ENCODE peak calls at places on chromosomes 5 and 9, in five cellular contexts. One of them, this sample, is unnamed.

GRCh38 chr5:132183723-132184122 is 43.9 kb downstream of the P4HA2 start:
- DNase-seq in body of pancreas: no peak
- DNase-seq in right atrium auricular region: no peak
- DNase-seq in kidney: no peak
- DNase-seq in mammary epithelial cell: no peak
- DNase-seq in this sample: no peak

GRCh38 chr5:89327621-89328020 is 444.6 kb upstream of the MEF2C start:
- DNase-seq in body of pancreas: no peak
- DNase-seq in right atrium auricular region: no peak
- DNase-seq in kidney: no peak
- DNase-seq in mammary epithelial cell: no peak
- DNase-seq in this sample: no peak

GRCh38 chr5:62112689-62113220 is 193.3 kb upstream of the KIF2A start:
- DNase-seq in body of pancreas: no peak
- DNase-seq in right atrium auricular region: no peak
- DNase-seq in kidney: no peak
- DNase-seq in mammary epithelial cell: no peak
- DNase-seq in this sample: no peak

GRCh38 chr5:145471831-145472616 is 363.1 kb downstream of the PRELID2 start:
- DNase-seq in body of pancreas: peak; percentile 35
- DNase-seq in right atrium auricular region: no peak
- DNase-seq in kidney: no peak
- DNase-seq in mammary epithelial cell: peak; percentile 34
- DNase-seq in this sample: no peak

GRCh38 chr5:141260458-141261237 is 15.5 kb downstream of the PCDHB15 start:
- DNase-seq in body of pancreas: no peak
- DNase-seq in right atrium auricular region: no peak
- DNase-seq in kidney: no peak
- DNase-seq in mammary epithelial cell: no peak
- DNase-seq in this sample: no peak

GRCh38 chr5:131386779-131387178 is 122.9 kb downstream of the CDC42SE2 start:
- DNase-seq in body of pancreas: no peak
- DNase-seq in right atrium auricular region: no peak
- DNase-seq in kidney: no peak
- DNase-seq in mammary epithelial cell: no peak
- DNase-seq in this sample: no peak

GRCh38 chr5:89265511-89266169 is 382.7 kb upstream of the MEF2C start:
- DNase-seq in body of pancreas: no peak
- DNase-seq in right atrium auricular region: no peak
- DNase-seq in kidney: no peak
- DNase-seq in mammary epithelial cell: peak; percentile 64
- DNase-seq in this sample: no peak

GRCh38 chr5:124057161-124057814 is 545.3 kb downstream of the CSNK1G3 start:
- DNase-seq in body of pancreas: peak; percentile 78
- DNase-seq in right atrium auricular region: no peak
- DNase-seq in kidney: no peak
- DNase-seq in mammary epithelial cell: peak; percentile 38
- DNase-seq in this sample: no peak

GRCh38 chr5:65916636-65917035 is 9.7 kb upstream of the ERBIN start:
- DNase-seq in body of pancreas: no peak
- DNase-seq in right atrium auricular region: no peak
- DNase-seq in kidney: no peak
- DNase-seq in mammary epithelial cell: no peak
- DNase-seq in this sample: no peak

GRCh38 chr5:176596689-176597416 is 13.1 kb downstream of the GPRIN1 start:
- DNase-seq in body of pancreas: peak; percentile 62
- DNase-seq in right atrium auricular region: no peak
- DNase-seq in kidney: peak; percentile 80
- DNase-seq in mammary epithelial cell: no peak
- DNase-seq in this sample: peak; percentile 71

GRCh38 chr5:180121799-180122198 is 50.2 kb upstream of the RNF130 start:
- DNase-seq in body of pancreas: no peak
- DNase-seq in right atrium auricular region: no peak
- DNase-seq in kidney: no peak
- DNase-seq in mammary epithelial cell: no peak
- DNase-seq in this sample: no peak

GRCh38 chr5:147857302-147858129 is 21.0 kb upstream of the SCGB3A2 start:
- DNase-seq in body of pancreas: peak; percentile 87
- DNase-seq in right atrium auricular region: peak; percentile 89
- DNase-seq in kidney: no peak
- DNase-seq in mammary epithelial cell: peak; percentile 44
- DNase-seq in this sample: peak; percentile 23

GRCh38 chr5:154779105-154779504 is 23.9 kb downstream of the LARP1 start:
- DNase-seq in body of pancreas: no peak
- DNase-seq in right atrium auricular region: no peak
- DNase-seq in kidney: no peak
- DNase-seq in mammary epithelial cell: peak; percentile 84
- DNase-seq in this sample: no peak

GRCh38 chr9:81028504-81028903 is 660.8 kb downstream of the TLE1 start:
- DNase-seq in body of pancreas: no peak
- DNase-seq in right atrium auricular region: no peak
- DNase-seq in kidney: no peak
- DNase-seq in mammary epithelial cell: peak; percentile 96
- DNase-seq in this sample: no peak

GRCh38 chr5:125870271-125870670 is 552.9 kb upstream of the GRAMD2B start:
- DNase-seq in body of pancreas: no peak
- DNase-seq in right atrium auricular region: no peak
- DNase-seq in kidney: no peak
- DNase-seq in mammary epithelial cell: no peak
- DNase-seq in this sample: no peak

GRCh38 chr9:111572945-111573604 is 26.4 kb downstream of the PTGR1 start:
- DNase-seq in body of pancreas: peak; percentile 11
- DNase-seq in right atrium auricular region: no peak
- DNase-seq in kidney: no peak
- DNase-seq in mammary epithelial cell: no peak
- DNase-seq in this sample: no peak

GRCh38 chr5:32936329-32936728 is 225.2 kb downstream of the NPR3 start:
- DNase-seq in body of pancreas: no peak
- DNase-seq in right atrium auricular region: no peak
- DNase-seq in kidney: no peak
- DNase-seq in mammary epithelial cell: no peak
- DNase-seq in this sample: no peak

GRCh38 chr5:158414780-158415179 is 555.8 kb upstream of the CLINT1 start:
- DNase-seq in body of pancreas: no peak
- DNase-seq in right atrium auricular region: no peak
- DNase-seq in kidney: no peak
- DNase-seq in mammary epithelial cell: peak; percentile 59
- DNase-seq in this sample: no peak

GRCh38 chr9:111832428-111832827 is 37.7 kb upstream of the SHOC1 start:
- DNase-seq in body of pancreas: no peak
- DNase-seq in right atrium auricular region: no peak
- DNase-seq in kidney: no peak
- DNase-seq in mammary epithelial cell: no peak
- DNase-seq in this sample: no peak

GRCh38 chr5:129767927-129768380 is 20.1 kb downstream of the MINAR2 start:
- DNase-seq in body of pancreas: peak; percentile 80
- DNase-seq in right atrium auricular region: peak; percentile 76
- DNase-seq in kidney: no peak
- DNase-seq in mammary epithelial cell: peak; percentile 84
- DNase-seq in this sample: peak; percentile 21

GRCh38 chr5:139821806-139822552 is 26.4 kb downstream of the PSD2 start:
- DNase-seq in body of pancreas: no peak
- DNase-seq in right atrium auricular region: no peak
- DNase-seq in kidney: peak; percentile 39
- DNase-seq in mammary epithelial cell: no peak
- DNase-seq in this sample: no peak

GRCh38 chr9:86614871-86615849 is 260.9 kb upstream of the TUT7 start:
- DNase-seq in body of pancreas: peak; percentile 46
- DNase-seq in right atrium auricular region: no peak
- DNase-seq in kidney: no peak
- DNase-seq in mammary epithelial cell: peak; percentile 35
- DNase-seq in this sample: no peak

GRCh38 chr5:163649522-163649921 is 144.1 kb downstream of the MAT2B start:
- DNase-seq in body of pancreas: no peak
- DNase-seq in right atrium auricular region: no peak
- DNase-seq in kidney: no peak
- DNase-seq in mammary epithelial cell: peak; percentile 82
- DNase-seq in this sample: no peak

GRCh38 chr5:10111575-10111974 is 138.1 kb downstream of the ATPSCKMT start:
- DNase-seq in body of pancreas: no peak
- DNase-seq in right atrium auricular region: no peak
- DNase-seq in kidney: no peak
- DNase-seq in mammary epithelial cell: peak; percentile 33
- DNase-seq in this sample: no peak

DNA sequence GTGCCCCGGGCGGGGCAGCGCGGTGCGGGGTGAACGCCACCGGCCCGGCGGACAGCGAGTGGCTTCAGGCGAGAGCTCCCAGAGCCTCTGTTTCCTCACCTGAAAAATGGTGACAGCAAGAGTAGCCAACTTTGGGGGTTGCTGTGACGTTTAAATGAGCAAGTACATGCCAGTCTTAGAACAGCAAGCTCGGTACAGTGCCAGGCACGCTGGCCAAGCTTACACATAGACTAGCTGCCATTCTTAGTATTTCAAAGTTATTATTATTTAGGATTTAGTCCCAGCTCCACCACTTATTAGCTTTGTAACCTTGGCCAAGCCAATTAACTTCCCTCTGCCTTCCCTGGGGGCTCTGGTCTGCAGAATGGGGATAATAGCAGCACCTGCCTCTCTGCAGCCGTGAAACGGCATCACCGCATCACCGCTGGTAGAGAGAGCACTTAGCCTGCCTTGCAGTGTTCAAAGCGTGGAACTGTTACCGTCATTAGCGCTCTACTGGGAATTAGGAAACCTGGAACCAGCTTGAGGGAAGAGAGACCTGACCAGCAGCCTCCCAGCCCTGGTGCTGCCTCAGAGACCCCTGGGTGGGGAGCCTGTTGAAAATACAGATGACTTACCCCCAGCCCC is at the start of gene C9orf50:
- DNase-seq in body of pancreas: no peak
- DNase-seq in right atrium auricular region: no peak
- DNase-seq in kidney: no peak
- DNase-seq in mammary epithelial cell: no peak
- DNase-seq in this sample: no peak
- H3K4me3 ChIP-seq in body of pancreas: peak within 1 kb of the TSS; percentile 33
- H3K4me3 ChIP-seq in right atrium auricular region: peak within 1 kb of the TSS; percentile 64
- H3K4me3 ChIP-seq in kidney: peak within 1 kb of the TSS; percentile 38
- H3K4me3 ChIP-seq in mammary epithelial cell: peak within 1 kb of the TSS; percentile 32
- H3K4me3 ChIP-seq in this sample: no peak within 1 kb of the TSS

GRCh38 chr5:178516836-178517235 is 73.4 kb downstream of the COL23A1 start:
- DNase-seq in body of pancreas: no peak
- DNase-seq in right atrium auricular region: no peak
- DNase-seq in kidney: no peak
- DNase-seq in mammary epithelial cell: no peak
- DNase-seq in this sample: no peak

GRCh38 chr5:178519804-178520203 is 70.4 kb downstream of the COL23A1 start:
- DNase-seq in body of pancreas: no peak
- DNase-seq in right atrium auricular region: no peak
- DNase-seq in kidney: no peak
- DNase-seq in mammary epithelial cell: no peak
- DNase-seq in this sample: no peak

GRCh38 chr5:178515776-178516561 is 74.2 kb downstream of the COL23A1 start:
- DNase-seq in body of pancreas: no peak
- DNase-seq in right atrium auricular region: no peak
- DNase-seq in kidney: no peak
- DNase-seq in mammary epithelial cell: no peak
- DNase-seq in this sample: no peak

GRCh38 chr5:178520851-178521250 is 69.3 kb downstream of the COL23A1 start:
- DNase-seq in body of pancreas: no peak
- DNase-seq in right atrium auricular region: no peak
- DNase-seq in kidney: no peak
- DNase-seq in mammary epithelial cell: no peak
- DNase-seq in this sample: no peak

GRCh38 chr5:178519155-178519554 is 71.0 kb downstream of the COL23A1 start:
- DNase-seq in body of pancreas: no peak
- DNase-seq in right atrium auricular region: no peak
- DNase-seq in kidney: no peak
- DNase-seq in mammary epithelial cell: no peak
- DNase-seq in this sample: no peak
- H3K36me3 ChIP-seq in body of pancreas: no peaks in the 10 kb centered on the region
- H3K36me3 ChIP-seq in right atrium auricular region: no peaks in the 10 kb centered on the region
- H3K36me3 ChIP-seq in kidney: no peaks in the 10 kb centered on the region
- H3K36me3 ChIP-seq in mammary epithelial cell: no peaks in the 10 kb centered on the region
- H3K36me3 ChIP-seq in this sample: no peaks in the 10 kb centered on the region

GRCh38 chr9:78601957-78602565 is 305.1 kb downstream of the PSAT1 start:
- DNase-seq in body of pancreas: peak; percentile 59
- DNase-seq in right atrium auricular region: no peak
- DNase-seq in kidney: no peak
- DNase-seq in mammary epithelial cell: peak; percentile 75
- DNase-seq in this sample: no peak
- H3K4me3 ChIP-seq in body of pancreas: no peak overlapping the region
- H3K4me3 ChIP-seq in right atrium auricular region: no peak overlapping the region
- H3K4me3 ChIP-seq in kidney: no peak overlapping the region
- H3K4me3 ChIP-seq in mammary epithelial cell: no peak overlapping the region
- H3K4me3 ChIP-seq in this sample: no peak overlapping the region

GRCh38 chr5:912356-913091 is 19.8 kb downstream of the TRIP13 start:
- DNase-seq in body of pancreas: no peak
- DNase-seq in right atrium auricular region: no peak
- DNase-seq in kidney: no peak
- DNase-seq in mammary epithelial cell: peak; percentile 99
- DNase-seq in this sample: peak; percentile 87
- H3K36me3 ChIP-seq in body of pancreas: no peaks in the 10 kb centered on the region
- H3K36me3 ChIP-seq in right atrium auricular region: no peaks in the 10 kb centered on the region
- H3K36me3 ChIP-seq in kidney: no peaks in the 10 kb centered on the region
- H3K36me3 ChIP-seq in mammary epithelial cell: peaks cover 6% of the 10 kb centered on the region
- H3K36me3 ChIP-seq in this sample: no peaks in the 10 kb centered on the region

DNA sequence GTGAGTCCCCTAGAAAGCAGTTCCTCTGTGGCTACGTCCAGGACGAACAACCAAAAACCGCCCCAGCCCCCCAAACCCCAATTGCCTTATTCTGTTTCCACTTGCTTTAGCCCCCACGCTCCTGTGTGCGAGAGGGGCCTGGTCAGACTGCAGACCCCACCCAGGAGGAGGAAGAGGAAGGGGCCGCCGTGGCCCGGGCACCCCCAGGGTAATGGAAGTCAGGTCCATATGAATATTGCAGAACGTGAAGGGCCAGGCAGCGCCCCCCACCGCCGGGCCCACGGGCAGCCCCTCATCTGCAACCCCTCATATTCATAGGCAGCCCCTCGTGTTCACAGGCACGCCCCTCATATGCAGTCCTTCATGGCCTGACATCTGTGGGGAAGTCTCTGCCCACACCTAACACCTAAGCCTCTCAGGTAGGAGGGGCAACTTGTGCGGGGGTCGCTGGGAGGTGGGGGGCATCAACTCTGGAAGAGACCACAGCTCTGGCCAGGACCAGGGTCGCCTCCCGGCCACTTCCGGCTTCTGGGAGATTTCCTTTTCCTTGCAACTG is 37.7 kb upstream of the PLEKHG4B start:
- DNase-seq in body of pancreas: no peak
- DNase-seq in right atrium auricular region: no peak
- DNase-seq in kidney: no peak
- DNase-seq in mammary epithelial cell: no peak
- DNase-seq in this sample: no peak
- H3K4me3 ChIP-seq in body of pancreas: peak overlapping the region; percentile 15
- H3K4me3 ChIP-seq in right atrium auricular region: peak overlapping the region; percentile 61
- H3K4me3 ChIP-seq in kidney: no peak overlapping the region
- H3K4me3 ChIP-seq in mammary epithelial cell: no peak overlapping the region
- H3K4me3 ChIP-seq in this sample: no peak overlapping the region

This sample was measured in CD8-positive, alpha-beta memory T cell.